ENCODE peak calls at places on chromosomes 6 and 20, in seven cellular contexts. P, A, Z, W, M, D and G are unnamed samples.

GRCh38 chr20:43844778-43845614 is 69.7 kb upstream of the TOX2 start:
- DNase-seq in P (peak; percentile 86), A (peak; percentile 91), Z (no peak), W (peak; percentile 64), M (peak; percentile 74), D (no peak), G (no peak)

GRCh38 chr20:18645851-18646250 is 58.0 kb downstream of the DTD1 start:
- DNase-seq in P (no peak), A (no peak), Z (no peak), W (no peak), M (no peak), D (no peak), G (no peak)

GRCh38 chr6:62400521-62401259 is 114.7 kb upstream of the KHDRBS2 start:
- DNase-seq in P (no peak), A (no peak), Z (no peak), W (no peak), M (no peak), D (no peak), G (no peak)

GRCh38 chr6:161417712-161418457 is 144.0 kb upstream of the AGPAT4 start:
- DNase-seq in P (peak; percentile 99), A (peak; percentile 97), Z (no peak), W (peak; percentile 95), M (no peak), D (no peak), G (peak; percentile 72)

GRCh38 chr20:41167481-41168253 is 30.3 kb downstream of the PLCG1 start:
- DNase-seq in P (no peak), A (no peak), Z (no peak), W (no peak), M (no peak), D (no peak), G (no peak)

GRCh38 chr6:68572525-68572924 is 62.6 kb upstream of the ADGRB3 start:
- DNase-seq in P (peak; percentile 43), A (peak; percentile 16), Z (peak; percentile 3), W (peak; percentile 32), M (no peak), D (no peak), G (no peak)

GRCh38 chr6:56757585-56757984 is 114.9 kb upstream of the DST start:
- DNase-seq in P (peak; percentile 87), A (peak; percentile 78), Z (no peak), W (peak; percentile 83), M (no peak), D (no peak), G (no peak)

GRCh38 chr20:11716239-11716944 is 201.3 kb upstream of the BTBD3 start:
- DNase-seq in P (peak; percentile 97), A (peak; percentile 57), Z (no peak), W (peak; percentile 31), M (peak; percentile 65), D (no peak), G (no peak)

GRCh38 chr6:149212892-149213786 is 104.4 kb upstream of the TAB2 start:
- DNase-seq in P (peak; percentile 51), A (peak; percentile 62), Z (no peak), W (peak; percentile 28), M (no peak), D (no peak), G (no peak)

GRCh38 chr6:32941412-32941784 is 570 bp upstream of the HLA-DMB start:
- DNase-seq in P (no peak), A (no peak), Z (peak; percentile 95), W (no peak), M (no peak), D (no peak), G (no peak)

GRCh38 chr20:36825374-36826104 is 50.4 kb upstream of the TLDC2 start:
- DNase-seq in P (no peak), A (no peak), Z (no peak), W (no peak), M (no peak), D (no peak), G (no peak)

GRCh38 chr6:43570876-43571441 is 4.9 kb downstream of the XPO5 start:
- DNase-seq in P (peak; percentile 68), A (peak; percentile 36), Z (no peak), W (no peak), M (no peak), D (no peak), G (no peak)

GRCh38 chr6:34143884-34144580 is 1.9 kb downstream of the GRM4 start:
- DNase-seq in P (no peak), A (peak; percentile 5), Z (no peak), W (no peak), M (no peak), D (no peak), G (no peak)

GRCh38 chr6:8191629-8192028 is 89.3 kb upstream of the EEF1E1 start:
- DNase-seq in P (no peak), A (no peak), Z (no peak), W (no peak), M (no peak), D (no peak), G (no peak)

GRCh38 chr6:151493495-151494234 is at the start of gene CCDC170:
- DNase-seq in P (no peak), A (peak; percentile 16), Z (no peak), W (peak; percentile 10), M (no peak), D (no peak), G (peak; percentile 79)

GRCh38 chr6:132236744-132237143 is 164.5 kb downstream of the MOXD1 start:
- DNase-seq in P (peak; percentile 52), A (no peak), Z (no peak), W (no peak), M (no peak), D (no peak), G (no peak)

GRCh38 chr20:63606701-63607100 is 20.2 kb downstream of the GMEB2 start:
- DNase-seq in P (no peak), A (no peak), Z (no peak), W (no peak), M (no peak), D (no peak), G (no peak)

GRCh38 chr6:88867841-88868558 is 95.4 kb downstream of the RNGTT start:
- DNase-seq in P (peak; percentile 37), A (no peak), Z (no peak), W (no peak), M (no peak), D (no peak), G (no peak)

GRCh38 chr6:20182926-20183521 is 29.2 kb downstream of the MBOAT1 start:
- DNase-seq in P (peak; percentile 42), A (no peak), Z (no peak), W (no peak), M (no peak), D (no peak), G (peak; percentile 54)

GRCh38 chr20:20452254-20452676 is 84.4 kb downstream of the INSM1 start:
- DNase-seq in P (peak; percentile 59), A (peak; percentile 59), Z (peak; percentile 63), W (peak; percentile 42), M (no peak), D (no peak), G (peak; percentile 29)

GRCh38 chr6:72619883-72620696 is 1.8 kb upstream of the KCNQ5 start:
- DNase-seq in P (peak; percentile 14), A (peak; percentile 51), Z (peak; percentile 65), W (peak; percentile 39), M (no peak), D (no peak), G (peak; percentile 28)

GRCh38 chr6:49919261-49919660 is 44.7 kb downstream of the DEFB114 start:
- DNase-seq in P (no peak), A (no peak), Z (no peak), W (no peak), M (no peak), D (no peak), G (no peak)

GRCh38 chr6:105276374-105276773 is 96.6 kb upstream of the POPDC3 start:
- DNase-seq in P (no peak), A (no peak), Z (no peak), W (no peak), M (no peak), D (no peak), G (no peak)

GRCh38 chr6:28707387-28708282 is 182.0 kb downstream of the GPX5 start:
- DNase-seq in P (no peak), A (no peak), Z (no peak), W (no peak), M (no peak), D (no peak), G (no peak)

GRCh38 chr6:78231002-78231401 is 578.2 kb downstream of the MEI4 start:
- DNase-seq in P (no peak), A (no peak), Z (no peak), W (no peak), M (no peak), D (no peak), G (no peak)

DNA sequence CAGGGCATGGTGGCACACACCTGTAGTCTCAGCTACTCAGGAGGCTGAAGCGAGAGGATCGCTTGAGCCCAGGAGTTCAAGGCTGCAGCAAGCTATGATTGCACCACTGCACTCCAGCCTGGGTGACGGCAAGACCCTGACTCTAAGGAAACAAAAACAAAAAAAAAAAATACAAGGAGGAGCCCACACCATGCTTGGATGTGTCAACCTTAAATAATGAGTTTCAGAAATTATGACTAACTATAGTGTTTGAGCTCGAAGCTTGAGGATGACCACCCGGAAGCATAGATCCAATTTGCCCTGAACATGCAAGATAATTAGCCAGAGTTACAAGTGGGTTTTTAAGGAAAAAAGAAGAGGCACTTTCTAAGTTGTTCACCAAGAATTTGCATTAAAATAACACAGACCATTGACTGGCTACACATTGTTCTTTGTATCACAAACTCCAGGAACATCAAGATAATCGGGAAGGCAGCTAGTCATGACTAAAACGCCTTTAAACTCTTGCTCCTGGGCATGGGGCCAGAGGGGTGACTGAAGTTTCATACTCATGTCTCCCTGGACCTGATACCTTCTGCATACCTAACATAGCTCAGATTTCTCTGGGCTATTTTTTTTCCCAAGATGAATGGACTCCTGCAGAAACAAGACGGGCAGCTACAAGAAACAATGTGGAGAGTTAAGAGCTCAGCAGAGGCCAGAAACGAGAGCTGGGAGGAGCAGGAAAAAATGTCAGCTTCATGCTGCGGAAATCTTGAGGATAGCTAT is 289.6 kb downstream of the PREX1 start:
- DNase-seq in P (peak; percentile 94), A (peak; percentile 96), Z (no peak), W (peak; percentile 93), M (peak; percentile 6), D (no peak), G (no peak)
- TF ChIP-seq CTCF in P (no peak), A (no peak), Z (no peak), W (no peak), M (no peak), D (no peak), G (no peak)

GRCh38 chr6:113089056-113089455 is 741.9 kb downstream of the RFPL4B start:
- DNase-seq in P (no peak), A (no peak), Z (no peak), W (no peak), M (no peak), D (no peak), G (no peak)
- TF ChIP-seq CTCF in P (peak; percentile 10), A (no peak), Z (peak; percentile 7), W (peak; percentile 4), M (no peak), D (no peak), G (no peak)

DNA sequence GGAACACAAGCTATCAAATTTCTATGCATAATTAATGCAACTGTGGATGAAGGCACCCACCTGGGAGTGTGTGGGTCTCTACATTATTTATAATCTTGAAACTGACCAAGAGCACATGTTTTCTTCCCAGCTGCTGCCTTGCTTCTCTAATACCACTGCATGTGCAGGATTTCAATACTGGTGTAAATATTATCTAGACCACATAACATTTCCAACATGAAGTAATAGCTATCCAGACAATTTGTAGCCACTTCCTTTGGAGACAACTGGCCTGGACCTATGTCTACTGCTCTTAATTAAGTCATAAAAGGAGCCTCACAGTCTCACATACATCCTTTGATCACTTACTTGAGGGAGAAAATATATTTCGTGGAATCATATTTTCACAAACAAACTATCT is 180.7 kb downstream of the HIVEP2 start:
- DNase-seq in P (peak; percentile 9), A (peak; percentile 17), Z (no peak), W (no peak), M (no peak), D (no peak), G (no peak)
- TF ChIP-seq CTCF in P (no peak), A (no peak), Z (no peak), W (no peak), M (no peak), D (no peak), G (no peak)

GRCh38 chr6:168150551-168151444 is 71.8 kb upstream of the FRMD1 start:
- DNase-seq in P (no peak), A (peak; percentile 30), Z (no peak), W (peak; percentile 10), M (no peak), D (peak; percentile 30), G (peak; percentile 15)
- TF ChIP-seq CTCF in P (peak; percentile 60), A (peak; percentile 47), Z (no peak), W (no peak), M (peak; percentile 56), D (peak; percentile 59), G (no peak)